ENCODE peak calls at places on chromosomes 4 and X, in eight cellular contexts. I, Y, N, O, P, J, V and M are unnamed samples.

GRCh38 chr4:87075876-87076275 is 141.1 kb downstream of the AFF1 start:
- DNase-seq in I (no peak), Y (no peak), N (no peak), O (no peak), P (no peak), J (no peak), V (no peak), M (no peak)

GRCh38 chr4:86744570-86744969 is 104.6 kb downstream of the SLC10A6 start:
- DNase-seq in I (no peak), Y (no peak), N (no peak), O (no peak), P (no peak), J (no peak), V (no peak), M (no peak)

GRCh38 chrX:56233682-56234081 is 1.5 kb downstream of the KLF8 start:
- DNase-seq in I (peak; percentile 71), Y (no peak), N (peak; percentile 85), O (no peak), P (no peak), J (peak; percentile 7), V (peak; percentile 14), M (peak; percentile 31)

GRCh38 chr4:105453550-105454201 is 20.2 kb downstream of the PPA2 start:
- DNase-seq in I (no peak), Y (no peak), N (peak; percentile 50), O (no peak), P (no peak), J (no peak), V (no peak), M (peak; percentile 57)

GRCh38 chrX:119036369-119037029 is 36.3 kb upstream of the CT47C1 start:
- DNase-seq in I (no peak), Y (no peak), N (no peak), O (no peak), P (no peak), J (no peak), V (no peak), M (no peak)

GRCh38 chr4:74474345-74475099 is 29.6 kb downstream of the AREG start:
- DNase-seq in I (no peak), Y (no peak), N (no peak), O (no peak), P (no peak), J (no peak), V (no peak), M (no peak)

GRCh38 chrX:42755820-42756219 is 22.1 kb downstream of the PPP1R2C start:
- DNase-seq in I (peak; percentile 38), Y (no peak), N (no peak), O (peak; percentile 50), P (peak; percentile 17), J (peak; percentile 23), V (no peak), M (no peak)

GRCh38 chrX:150663061-150663460 is 30.1 kb upstream of the MTMR1 start:
- DNase-seq in I (no peak), Y (no peak), N (no peak), O (no peak), P (no peak), J (no peak), V (no peak), M (no peak)

GRCh38 chr4:121192500-121192899 is 28.4 kb upstream of the TNIP3 start:
- DNase-seq in I (no peak), Y (no peak), N (peak; percentile 54), O (no peak), P (peak; percentile 43), J (no peak), V (peak; percentile 59), M (no peak)

GRCh38 chr4:189792819-189793618 is 147.7 kb upstream of the FRG1 start:
- DNase-seq in I (peak; percentile 71), Y (no peak), N (peak; percentile 96), O (peak; percentile 57), P (peak; percentile 79), J (peak; percentile 32), V (peak; percentile 80), M (peak; percentile 60)

GRCh38 chr4:3313556-3314228 is 20.9 kb downstream of the RGS12 start:
- DNase-seq in I (no peak), Y (no peak), N (peak; percentile 38), O (no peak), P (no peak), J (no peak), V (no peak), M (no peak)

GRCh38 chrX:53714580-53715335 is 28.2 kb upstream of the HUWE1 start:
- DNase-seq in I (no peak), Y (no peak), N (peak; percentile 68), O (no peak), P (peak; percentile 83), J (no peak), V (no peak), M (peak; percentile 45)

GRCh38 chrX:101190736-101191135 is 28.9 kb upstream of the DRP2 start:
- DNase-seq in I (no peak), Y (no peak), N (no peak), O (no peak), P (no peak), J (no peak), V (no peak), M (no peak)

GRCh38 chr4:7941111-7942018 is 1.7 kb upstream of the AFAP1 start:
- DNase-seq in I (no peak), Y (no peak), N (peak; percentile 86), O (no peak), P (no peak), J (no peak), V (no peak), M (no peak)

GRCh38 chr4:137359691-137360315 is 172.5 kb downstream of the PCDH18 start:
- DNase-seq in I (no peak), Y (no peak), N (no peak), O (no peak), P (no peak), J (no peak), V (no peak), M (no peak)

GRCh38 chrX:46255066-46255465 is 290.2 kb downstream of the ZNF674 start:
- DNase-seq in I (no peak), Y (no peak), N (no peak), O (no peak), P (no peak), J (no peak), V (no peak), M (no peak)

GRCh38 chr4:26859762-26860156 is 882 bp upstream of the STIM2 start:
- DNase-seq in I (no peak), Y (no peak), N (peak; percentile 53), O (no peak), P (no peak), J (no peak), V (no peak), M (no peak)

GRCh38 chrX:110204986-110205385 is 112.9 kb downstream of the AMMECR1 start:
- DNase-seq in I (no peak), Y (no peak), N (no peak), O (no peak), P (no peak), J (no peak), V (no peak), M (no peak)
- TF ChIP-seq CTCF in I (no peak), Y (no peak), N (no peak), O (no peak), P (no peak), J (no peak), V (no peak), M (no peak)

GRCh38 chr4:140150636-140150885 is 3.4 kb downstream of the MAML3 start:
- DNase-seq in I (no peak), Y (peak; percentile 57), N (no peak), O (peak; percentile 58), P (no peak), J (no peak), V (no peak), M (no peak)

GRCh38 chr4:140152015-140152703 is 1.8 kb downstream of the MAML3 start:
- DNase-seq in I (peak; percentile 75), Y (no peak), N (peak; percentile 81), O (no peak), P (peak; percentile 84), J (no peak), V (peak; percentile 84), M (peak; percentile 64)

GRCh38 chr4:140150886-140151699 is 2.9 kb downstream of the MAML3 start:
- DNase-seq in I (peak; percentile 94), Y (no peak), N (peak; percentile 95), O (peak; percentile 54), P (peak; percentile 92), J (no peak), V (peak; percentile 89), M (peak; percentile 64)

GRCh38 chr4:140151700-140152014 is 2.3 kb downstream of the MAML3 start:
- DNase-seq in I (peak; percentile 84), Y (no peak), N (no peak), O (peak; percentile 54), P (peak; percentile 87), J (no peak), V (peak; percentile 93), M (peak; percentile 50)

DNA sequence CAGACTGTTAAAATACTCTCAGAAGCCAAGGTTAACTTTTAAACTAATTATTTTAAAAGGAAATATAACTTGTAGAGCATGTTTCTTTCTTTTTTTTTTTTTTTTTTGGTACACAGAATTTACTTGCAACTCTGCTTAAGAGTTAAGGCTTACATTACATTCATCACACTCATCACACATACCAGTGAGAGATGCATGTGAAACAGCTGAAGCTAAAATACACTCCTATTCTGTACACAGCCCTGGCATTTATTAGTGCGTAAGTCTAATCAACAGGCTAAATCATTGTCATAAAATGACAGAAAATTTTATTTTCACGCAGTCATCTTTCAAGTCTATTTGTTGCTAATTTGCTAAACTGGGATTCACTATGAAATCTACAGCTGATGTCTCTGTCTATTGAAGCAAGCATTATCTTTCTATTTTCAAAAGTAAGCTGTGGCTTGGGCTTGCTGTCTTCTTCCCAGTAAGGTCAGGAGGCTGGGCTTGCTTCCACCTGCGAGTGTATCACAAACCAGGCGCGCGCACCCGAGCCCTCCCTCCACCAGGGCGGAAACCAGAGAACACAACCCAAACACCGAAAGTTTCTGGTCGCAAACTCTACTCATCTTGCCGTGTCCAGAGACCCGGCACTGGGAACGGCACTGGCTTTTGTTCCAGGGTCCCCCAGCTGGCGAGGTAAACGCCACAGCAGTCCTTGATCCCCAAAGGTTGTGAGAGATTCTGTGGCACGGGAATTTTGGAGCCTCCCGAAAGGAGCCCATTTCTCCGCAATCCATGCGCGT is 3.9 kb downstream of the MAML3 start:
- DNase-seq in I (peak; percentile 76), Y (no peak), N (peak; percentile 89), O (peak; percentile 53), P (peak; percentile 87), J (no peak), V (peak; percentile 77), M (peak; percentile 20)
- TF ChIP-seq CTCF in I (no peak), Y (peak; percentile 45), N (peak; percentile 32), O (no peak), P (no peak), J (no peak), V (no peak), M (no peak)

GRCh38 chr4:146511381-146511780 is 10.4 kb downstream of the SLC10A7 start:
- DNase-seq in I (no peak), Y (no peak), N (no peak), O (no peak), P (no peak), J (no peak), V (no peak), M (no peak)
- TF ChIP-seq CTCF in I (no peak), Y (no peak), N (no peak), O (no peak), P (no peak), J (no peak), V (no peak), M (no peak)

DNA sequence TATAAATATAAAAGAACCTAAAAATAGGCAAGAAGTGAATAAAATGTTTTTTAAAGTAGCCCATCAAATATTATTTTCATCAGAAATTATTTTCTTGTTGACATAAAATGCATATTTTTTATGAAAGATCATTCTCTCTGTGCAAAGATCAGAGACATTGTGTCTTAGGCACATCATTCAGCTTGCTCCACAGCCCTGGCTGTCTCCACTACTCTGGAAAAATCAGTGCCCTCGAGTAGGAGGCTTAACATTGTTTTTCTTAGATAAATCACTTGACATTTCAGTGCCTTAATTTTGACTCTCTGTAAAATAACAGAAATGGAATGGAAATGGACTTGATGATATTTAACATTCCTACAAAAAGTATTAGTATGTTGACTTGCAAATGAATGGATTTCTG is 77.9 kb downstream of the FAT4 start:
- DNase-seq in I (no peak), Y (no peak), N (no peak), O (no peak), P (no peak), J (no peak), V (no peak), M (no peak)
- TF ChIP-seq CTCF in I (no peak), Y (no peak), N (no peak), O (no peak), P (no peak), J (no peak), V (no peak), M (no peak)